ENCODE peak calls at places on chromosome 19, in eight cellular contexts. One of them, this sample, is unnamed.

GRCh38 chr19:48350856-48351255 is 12.9 kb downstream of the TMEM143 start:
- DNase-seq in astrocyte: no peak
- DNase-seq in progenitor cell of endocrine pancreas: no peak
- DNase-seq in lung: no peak
- DNase-seq in fibroblast of mammary gland: no peak
- DNase-seq in AG10803: no peak
- DNase-seq in IMR-90: no peak
- DNase-seq in stomach: no peak
- DNase-seq in this sample: no peak

GRCh38 chr19:45152504-45153338 is 8.1 kb downstream of the NKPD1 start:
- DNase-seq in stomach: peak; percentile 58
- DNase-seq in fibroblast of mammary gland: peak; percentile 59
- DNase-seq in progenitor cell of endocrine pancreas: no peak
- DNase-seq in lung: no peak
- DNase-seq in AG10803: peak; percentile 36
- DNase-seq in IMR-90: peak; percentile 40
- DNase-seq in astrocyte: peak; percentile 34
- DNase-seq in this sample: peak; percentile 75

GRCh38 chr19:21581646-21582045 is 76.2 kb downstream of the ZNF429 start:
- DNase-seq in AG10803: no peak
- DNase-seq in lung: no peak
- DNase-seq in fibroblast of mammary gland: no peak
- DNase-seq in astrocyte: no peak
- DNase-seq in IMR-90: no peak
- DNase-seq in stomach: no peak
- DNase-seq in progenitor cell of endocrine pancreas: no peak
- DNase-seq in this sample: no peak

GRCh38 chr19:29539131-29539530 is 13.3 kb downstream of the VSTM2B start:
- DNase-seq in lung: no peak
- DNase-seq in astrocyte: no peak
- DNase-seq in IMR-90: no peak
- DNase-seq in progenitor cell of endocrine pancreas: no peak
- DNase-seq in fibroblast of mammary gland: no peak
- DNase-seq in AG10803: no peak
- DNase-seq in stomach: no peak
- DNase-seq in this sample: no peak

GRCh38 chr19:17248011-17248776 is 2.5 kb upstream of the NR2F6 start:
- DNase-seq in IMR-90: no peak
- DNase-seq in AG10803: no peak
- DNase-seq in lung: no peak
- DNase-seq in astrocyte: no peak
- DNase-seq in fibroblast of mammary gland: no peak
- DNase-seq in stomach: peak; percentile 60
- DNase-seq in progenitor cell of endocrine pancreas: peak; percentile 55
- DNase-seq in this sample: no peak

GRCh38 chr19:39405930-39406655 is 554 bp upstream of the ZFP36 start:
- DNase-seq in astrocyte: no peak
- DNase-seq in stomach: no peak
- DNase-seq in lung: no peak
- DNase-seq in fibroblast of mammary gland: no peak
- DNase-seq in AG10803: no peak
- DNase-seq in IMR-90: no peak
- DNase-seq in progenitor cell of endocrine pancreas: no peak
- DNase-seq in this sample: peak; percentile 76

GRCh38 chr19:48724796-48725753 is 5.5 kb upstream of the MAMSTR start:
- DNase-seq in AG10803: peak; percentile 79
- DNase-seq in fibroblast of mammary gland: peak; percentile 97
- DNase-seq in progenitor cell of endocrine pancreas: no peak
- DNase-seq in lung: no peak
- DNase-seq in IMR-90: peak; percentile 93
- DNase-seq in astrocyte: peak; percentile 71
- DNase-seq in stomach: no peak
- DNase-seq in this sample: peak; percentile 82

GRCh38 chr19:548841-549830 is 5.3 kb downstream of the GZMM start:
- DNase-seq in IMR-90: no peak
- DNase-seq in fibroblast of mammary gland: no peak
- DNase-seq in AG10803: no peak
- DNase-seq in stomach: no peak
- DNase-seq in astrocyte: no peak
- DNase-seq in progenitor cell of endocrine pancreas: no peak
- DNase-seq in lung: no peak
- DNase-seq in this sample: no peak

GRCh38 chr19:55264531-55264930 is 5.7 kb upstream of the PPP6R1 start:
- DNase-seq in fibroblast of mammary gland: no peak
- DNase-seq in IMR-90: no peak
- DNase-seq in progenitor cell of endocrine pancreas: no peak
- DNase-seq in astrocyte: no peak
- DNase-seq in AG10803: no peak
- DNase-seq in stomach: no peak
- DNase-seq in lung: no peak
- DNase-seq in this sample: no peak

GRCh38 chr19:46602392-46603194 is 1.5 kb downstream of the CALM3 start:
- DNase-seq in fibroblast of mammary gland: no peak
- DNase-seq in AG10803: no peak
- DNase-seq in IMR-90: no peak
- DNase-seq in lung: no peak
- DNase-seq in astrocyte: no peak
- DNase-seq in progenitor cell of endocrine pancreas: no peak
- DNase-seq in stomach: no peak
- DNase-seq in this sample: peak; percentile 17

GRCh38 chr19:48287748-48288147 is 17.9 kb downstream of the ZNF114 start:
- DNase-seq in lung: no peak
- DNase-seq in AG10803: no peak
- DNase-seq in astrocyte: no peak
- DNase-seq in stomach: no peak
- DNase-seq in IMR-90: no peak
- DNase-seq in fibroblast of mammary gland: no peak
- DNase-seq in progenitor cell of endocrine pancreas: no peak
- DNase-seq in this sample: no peak

GRCh38 chr19:44777715-44778347 is at the start of gene CBLC:
- DNase-seq in IMR-90: no peak
- DNase-seq in progenitor cell of endocrine pancreas: peak; percentile 76
- DNase-seq in fibroblast of mammary gland: no peak
- DNase-seq in lung: peak; percentile 67
- DNase-seq in AG10803: no peak
- DNase-seq in stomach: peak; percentile 86
- DNase-seq in astrocyte: no peak
- DNase-seq in this sample: no peak

GRCh38 chr19:49165865-49166301 is 8.3 kb downstream of the TRPM4 start:
- DNase-seq in astrocyte: no peak
- DNase-seq in progenitor cell of endocrine pancreas: no peak
- DNase-seq in stomach: no peak
- DNase-seq in IMR-90: no peak
- DNase-seq in fibroblast of mammary gland: no peak
- DNase-seq in lung: no peak
- DNase-seq in AG10803: no peak
- DNase-seq in this sample: no peak

GRCh38 chr19:15222738-15223648 is 9.3 kb downstream of the EPHX3 start:
- DNase-seq in progenitor cell of endocrine pancreas: peak; percentile 90
- DNase-seq in AG10803: peak; percentile 96
- DNase-seq in IMR-90: peak; percentile 95
- DNase-seq in astrocyte: peak; percentile 88
- DNase-seq in lung: peak; percentile 85
- DNase-seq in fibroblast of mammary gland: peak; percentile 93
- DNase-seq in stomach: peak; percentile 79
- DNase-seq in this sample: peak; percentile 99

GRCh38 chr19:49923055-49924003 is 5.7 kb upstream of the ATF5 start:
- DNase-seq in stomach: no peak
- DNase-seq in progenitor cell of endocrine pancreas: no peak
- DNase-seq in astrocyte: no peak
- DNase-seq in lung: no peak
- DNase-seq in AG10803: no peak
- DNase-seq in IMR-90: no peak
- DNase-seq in fibroblast of mammary gland: no peak
- DNase-seq in this sample: no peak

GRCh38 chr19:39969681-39970423 is 1.1 kb upstream of the PSMC4 start:
- DNase-seq in stomach: peak; percentile 26
- DNase-seq in fibroblast of mammary gland: no peak
- DNase-seq in AG10803: no peak
- DNase-seq in astrocyte: no peak
- DNase-seq in progenitor cell of endocrine pancreas: no peak
- DNase-seq in IMR-90: no peak
- DNase-seq in lung: no peak
- DNase-seq in this sample: no peak

GRCh38 chr19:34356875-34357274 is 8.1 kb upstream of the GPI start:
- DNase-seq in progenitor cell of endocrine pancreas: no peak
- DNase-seq in astrocyte: no peak
- DNase-seq in fibroblast of mammary gland: no peak
- DNase-seq in IMR-90: no peak
- DNase-seq in lung: no peak
- DNase-seq in AG10803: no peak
- DNase-seq in stomach: no peak
- DNase-seq in this sample: no peak

GRCh38 chr19:45825263-45825605 is 10.1 kb upstream of the RSPH6A start:
- DNase-seq in lung: no peak
- DNase-seq in IMR-90: no peak
- DNase-seq in astrocyte: no peak
- DNase-seq in progenitor cell of endocrine pancreas: no peak
- DNase-seq in fibroblast of mammary gland: no peak
- DNase-seq in stomach: no peak
- DNase-seq in AG10803: no peak
- DNase-seq in this sample: no peak

GRCh38 chr19:51002101-51002532 is 713 bp upstream of the KLK8 start:
- DNase-seq in fibroblast of mammary gland: no peak
- DNase-seq in astrocyte: no peak
- DNase-seq in lung: no peak
- DNase-seq in IMR-90: no peak
- DNase-seq in stomach: no peak
- DNase-seq in AG10803: no peak
- DNase-seq in progenitor cell of endocrine pancreas: no peak
- DNase-seq in this sample: no peak
- TF ChIP-seq CTCF in fibroblast of mammary gland: no peak
- TF ChIP-seq CTCF in astrocyte: no peak
- TF ChIP-seq CTCF in lung: no peak
- TF ChIP-seq CTCF in IMR-90: no peak
- TF ChIP-seq CTCF in stomach: no peak
- TF ChIP-seq CTCF in AG10803: no peak
- TF ChIP-seq CTCF in progenitor cell of endocrine pancreas: no peak
- TF ChIP-seq CTCF in this sample: no peak

DNA sequence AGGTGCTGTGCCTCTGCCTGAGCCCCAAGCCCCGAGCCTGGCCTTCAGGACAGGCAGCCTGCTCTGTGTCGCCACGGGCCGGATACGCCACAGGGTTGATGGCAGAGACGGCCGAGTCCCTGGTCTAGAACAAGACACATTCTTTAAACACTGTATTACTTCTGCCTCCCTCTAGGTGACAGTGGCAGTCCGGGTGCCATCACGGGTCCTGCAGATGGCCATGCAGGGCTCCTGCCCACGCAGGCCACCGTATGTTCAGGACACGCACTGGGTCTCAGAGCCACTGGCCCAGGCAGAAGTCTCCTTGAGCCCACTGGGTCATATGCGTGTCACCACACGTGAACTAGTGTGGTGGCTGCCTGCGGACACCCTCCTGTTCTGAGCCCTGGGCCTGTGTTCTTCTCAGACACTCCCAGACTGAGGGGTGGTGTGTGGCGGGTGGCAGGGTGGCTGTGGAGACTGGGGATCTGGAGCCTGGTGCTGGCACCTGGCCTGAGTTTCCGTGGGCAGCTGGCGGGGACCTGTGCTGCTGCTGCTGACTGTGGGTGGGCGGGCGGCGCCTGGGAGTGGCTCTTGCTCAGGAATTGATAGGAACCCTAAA is 4.4 kb downstream of the PLEKHJ1 start:
- DNase-seq in astrocyte: no peak
- DNase-seq in progenitor cell of endocrine pancreas: no peak
- DNase-seq in IMR-90: no peak
- DNase-seq in lung: no peak
- DNase-seq in stomach: no peak
- DNase-seq in fibroblast of mammary gland: no peak
- DNase-seq in AG10803: no peak
- DNase-seq in this sample: no peak
- TF ChIP-seq CTCF in astrocyte: peak; percentile 2
- TF ChIP-seq CTCF in progenitor cell of endocrine pancreas: no peak
- TF ChIP-seq CTCF in IMR-90: no peak
- TF ChIP-seq CTCF in lung: no peak
- TF ChIP-seq CTCF in stomach: no peak
- TF ChIP-seq CTCF in fibroblast of mammary gland: no peak
- TF ChIP-seq CTCF in AG10803: peak; percentile 24
- TF ChIP-seq CTCF in this sample: peak; percentile 3

GRCh38 chr19:58021541-58022282 is 12.1 kb upstream of the ZSCAN1 start:
- DNase-seq in IMR-90: peak; percentile 40
- DNase-seq in progenitor cell of endocrine pancreas: no peak
- DNase-seq in lung: peak; percentile 37
- DNase-seq in stomach: no peak
- DNase-seq in astrocyte: peak; percentile 18
- DNase-seq in fibroblast of mammary gland: peak; percentile 61
- DNase-seq in AG10803: peak; percentile 38
- DNase-seq in this sample: peak; percentile 50
- TF ChIP-seq CTCF in IMR-90: peak; percentile 42
- TF ChIP-seq CTCF in progenitor cell of endocrine pancreas: peak; percentile 47
- TF ChIP-seq CTCF in lung: peak; percentile 67
- TF ChIP-seq CTCF in stomach: peak; percentile 53
- TF ChIP-seq CTCF in astrocyte: no peak
- TF ChIP-seq CTCF in fibroblast of mammary gland: peak; percentile 44
- TF ChIP-seq CTCF in AG10803: peak; percentile 43
- TF ChIP-seq CTCF in this sample: peak; percentile 6

DNA sequence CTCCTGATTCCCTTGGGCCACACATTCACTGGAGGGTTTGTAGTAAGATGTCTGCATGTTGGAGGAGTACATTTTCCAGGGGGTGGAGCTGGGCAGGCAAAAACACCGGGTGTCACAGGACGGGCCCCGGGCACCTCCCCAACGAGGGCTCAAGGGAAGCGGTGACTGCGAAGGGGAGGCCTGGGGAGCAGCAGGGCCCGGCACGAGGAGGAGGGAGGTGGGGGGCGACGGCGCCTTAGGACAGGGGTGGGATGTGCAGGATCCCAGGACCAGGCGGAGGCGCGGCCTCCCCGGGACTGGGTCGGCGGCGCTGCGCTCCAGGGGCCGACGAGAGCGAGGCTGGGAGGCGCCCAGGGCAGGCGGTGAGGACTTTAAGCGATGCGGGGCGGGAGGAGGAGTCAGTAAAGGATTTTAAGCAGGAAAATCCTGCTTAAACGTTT is 501 bp downstream of the ZNF160 start:
- DNase-seq in lung: no peak
- DNase-seq in stomach: peak; percentile 29
- DNase-seq in fibroblast of mammary gland: peak; percentile 32
- DNase-seq in IMR-90: peak; percentile 31
- DNase-seq in astrocyte: peak; percentile 10
- DNase-seq in AG10803: peak; percentile 53
- DNase-seq in progenitor cell of endocrine pancreas: peak; percentile 12
- DNase-seq in this sample: peak; percentile 47
- TF ChIP-seq CTCF in lung: no peak
- TF ChIP-seq CTCF in stomach: no peak
- TF ChIP-seq CTCF in fibroblast of mammary gland: no peak
- TF ChIP-seq CTCF in IMR-90: no peak
- TF ChIP-seq CTCF in astrocyte: no peak
- TF ChIP-seq CTCF in AG10803: no peak
- TF ChIP-seq CTCF in progenitor cell of endocrine pancreas: no peak
- TF ChIP-seq CTCF in this sample: no peak

GRCh38 chr19:18304496-18305312 is 18.2 kb downstream of the LSM4 start:
- DNase-seq in lung: peak; percentile 78
- DNase-seq in fibroblast of mammary gland: peak; percentile 86
- DNase-seq in astrocyte: peak; percentile 70
- DNase-seq in AG10803: peak; percentile 71
- DNase-seq in progenitor cell of endocrine pancreas: no peak
- DNase-seq in stomach: peak; percentile 80
- DNase-seq in IMR-90: peak; percentile 83
- DNase-seq in this sample: peak; percentile 92
- TF ChIP-seq CTCF in lung: no peak
- TF ChIP-seq CTCF in fibroblast of mammary gland: no peak
- TF ChIP-seq CTCF in astrocyte: no peak
- TF ChIP-seq CTCF in AG10803: no peak
- TF ChIP-seq CTCF in progenitor cell of endocrine pancreas: no peak
- TF ChIP-seq CTCF in stomach: no peak
- TF ChIP-seq CTCF in IMR-90: no peak
- TF ChIP-seq CTCF in this sample: no peak

This sample was measured in GM13977.